ENCODE peak calls at places on chromosomes 6 and 20, in seven cellular contexts. M is activated CD8-positive, alpha-beta memory T cell treated with anti-CD3 and anti-CD28 coated beads for 1 hour; D is stimulated activated CD4-positive, alpha-beta T cell treated with anti-CD3 and anti-CD28 coated beads, TNF-alpha, amount 100 ng/mL, for 4 hours; O is left ventricle myocardium inferior; A is PC-3; X is GM23248; L is naive thymus-derived CD4-positive, alpha-beta T cell. C is an unnamed sample.

GRCh38 chr6:54053893-54054391 is 57.3 kb upstream of the MLIP start:
- DNase-seq in M (no peak), D (no peak), O (no peak), A (peak), X (peak), L (no peak), C (peak)

GRCh38 chr6:137102851-137103492 is 58.2 kb upstream of the IL20RA start:
- DNase-seq in M (no peak), D (no peak), O (no peak), A (no peak), X (no peak), L (no peak), C (no peak)

GRCh38 chr20:32343438-32343837 is 14.7 kb upstream of the ASXL1 start:
- DNase-seq in M (no peak), D (no peak), O (no peak), A (peak), X (peak), L (no peak), C (no peak)

GRCh38 chr6:159933077-159933476 is 35.8 kb upstream of the IGF2R start:
- DNase-seq in M (no peak), D (no peak), O (no peak), A (no peak), X (no peak), L (no peak), C (no peak)

GRCh38 chr20:19820520-19821211 is 62.6 kb downstream of the RIN2 start:
- DNase-seq in M (no peak), D (no peak), O (no peak), A (no peak), X (no peak), L (no peak), C (no peak)

GRCh38 chr6:103047567-103047966 is 1654.1 kb downstream of the GRIK2 start:
- DNase-seq in M (no peak), D (no peak), O (no peak), A (no peak), X (no peak), L (no peak), C (no peak)

GRCh38 chr6:76639941-76640340 is 567.5 kb upstream of the IMPG1 start:
- DNase-seq in M (no peak), D (no peak), O (no peak), A (no peak), X (no peak), L (no peak), C (no peak)

GRCh38 chr20:33224399-33224798 is 7.2 kb downstream of the BPIFA3 start:
- DNase-seq in M (no peak), D (no peak), O (no peak), A (no peak), X (no peak), L (no peak), C (no peak)

GRCh38 chr6:108651781-108652227 is 91.1 kb downstream of the FOXO3 start:
- DNase-seq in M (no peak), D (no peak), O (peak), A (peak), X (peak), L (no peak), C (peak)

GRCh38 chr20:48308232-48308781 is 519.5 kb downstream of the PREX1 start:
- DNase-seq in M (no peak), D (no peak), O (no peak), A (no peak), X (no peak), L (no peak), C (no peak)

GRCh38 chr6:151239603-151240035 is at the start of gene AKAP12:
- DNase-seq in M (no peak), D (no peak), O (peak), A (no peak), X (peak), L (no peak), C (peak)

C was measured in left cardiac atrium.